ENCODE peak calls at places on chromosomes 13 and 19, in four cellular contexts. F, H, K and A are unnamed samples.

GRCh38 chr19:37304190-37304883 is 66.6 kb upstream of the ZNF527 start:
- DNase-seq in K (peak; percentile 87), H (no peak), F (no peak), A (no peak)

GRCh38 chr19:7705387-7706187 is 3.7 kb upstream of the FCER2 start:
- DNase-seq in H (peak; percentile 40), F (peak; percentile 69), K (no peak), A (no peak)

GRCh38 chr19:33472696-33473624 is 48.6 kb downstream of the PEPD start:
- DNase-seq in F (no peak), K (peak; percentile 68), H (no peak), A (peak; percentile 88)

GRCh38 chr19:29774126-29774525 is 37.7 kb upstream of the CCNE1 start:
- DNase-seq in F (no peak), H (no peak), K (no peak), A (no peak)

GRCh38 chr13:94550030-94550738 is 45.8 kb downstream of the TGDS start:
- DNase-seq in K (no peak), H (no peak), F (no peak), A (peak; percentile 34)

GRCh38 chr13:40975441-40975840 is 43.7 kb downstream of the ELF1 start:
- DNase-seq in K (no peak), F (no peak), H (no peak), A (no peak)

GRCh38 chr13:111034811-111035210 is 80.3 kb upstream of the ARHGEF7 start:
- DNase-seq in F (no peak), K (no peak), H (no peak), A (peak; percentile 56)

GRCh38 chr13:77337159-77337558 is 10.3 kb upstream of the MYCBP2 start:
- DNase-seq in F (no peak), K (no peak), H (no peak), A (no peak)

DNA sequence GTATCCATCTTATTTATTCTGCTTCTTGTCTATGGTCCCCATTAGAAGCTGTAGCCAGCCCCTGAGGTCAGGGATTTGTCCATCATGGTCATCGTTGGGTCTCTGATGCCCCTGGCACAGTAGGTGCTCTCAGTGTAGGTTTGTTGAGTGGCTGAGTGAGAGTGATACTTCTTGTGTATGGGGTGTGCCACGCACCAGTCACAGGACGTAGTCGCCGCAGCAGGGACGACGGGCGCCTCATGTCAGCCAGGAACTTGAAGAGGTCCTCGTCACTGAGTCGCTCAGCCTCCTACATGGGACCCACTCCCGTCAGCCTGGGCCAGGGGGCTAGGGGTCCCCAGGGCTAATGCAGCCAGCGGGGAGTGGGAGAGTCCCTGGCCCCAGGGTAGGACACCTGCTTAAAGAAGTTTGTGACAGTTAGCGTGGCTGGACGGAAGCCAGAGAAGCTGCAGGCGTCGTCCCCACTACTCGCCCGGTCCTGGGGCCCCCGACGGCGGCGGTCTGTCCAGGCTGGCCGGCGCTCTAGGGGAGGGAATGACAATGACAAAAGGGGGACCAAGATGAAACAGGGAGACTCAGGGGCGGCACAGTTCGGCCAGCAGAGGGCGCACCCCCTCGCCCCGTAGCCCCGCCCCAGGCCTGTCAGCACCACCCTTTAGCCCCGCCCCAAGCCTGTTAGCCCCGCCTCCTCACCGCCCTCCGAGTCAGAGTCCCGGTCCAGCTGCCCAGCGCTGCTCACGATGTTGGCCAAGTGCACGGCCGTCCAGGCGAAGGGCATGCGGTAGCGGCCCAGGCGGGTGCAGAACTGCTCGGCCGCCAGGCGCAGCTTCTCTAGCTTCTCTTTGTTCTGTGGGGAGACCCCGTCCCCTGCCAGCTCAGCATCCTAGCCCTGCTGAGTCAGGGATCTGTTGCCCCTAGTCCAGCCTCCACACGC is 3.7 kb downstream of the ANGPTL8 start:
- DNase-seq in H (peak; percentile 96), K (peak; percentile 98), F (peak; percentile 94), A (peak; percentile 71)
- H3K4me3 ChIP-seq in H (no peak overlapping the region), K (no peak overlapping the region), F (no peak overlapping the region), A (no peak overlapping the region)

GRCh38 chr19:12886943-12887747 is at the start of gene KLF1:
- DNase-seq in K (no peak), H (no peak), F (no peak), A (no peak)
- H3K4me3 ChIP-seq in K (no peak within 1 kb of the TSS), H (peak within 1 kb of the TSS; percentile 50), F (no peak within 1 kb of the TSS), A (no peak within 1 kb of the TSS)

GRCh38 chr19:41219924-41220567 is 1.0 kb downstream of the AXL start:
- DNase-seq in H (no peak), K (peak; percentile 91), F (no peak), A (peak; percentile 70)

GRCh38 chr19:41217741-41218140 is 1.3 kb upstream of the AXL start:
- DNase-seq in F (no peak), H (no peak), K (no peak), A (no peak)

GRCh38 chr19:41221514-41222205 is 2.6 kb downstream of the AXL start:
- DNase-seq in F (no peak), K (no peak), H (no peak), A (no peak)

GRCh38 chr19:41218249-41218614 is 791 bp upstream of the AXL start:
- DNase-seq in F (no peak), K (no peak), H (no peak), A (no peak)

DNA sequence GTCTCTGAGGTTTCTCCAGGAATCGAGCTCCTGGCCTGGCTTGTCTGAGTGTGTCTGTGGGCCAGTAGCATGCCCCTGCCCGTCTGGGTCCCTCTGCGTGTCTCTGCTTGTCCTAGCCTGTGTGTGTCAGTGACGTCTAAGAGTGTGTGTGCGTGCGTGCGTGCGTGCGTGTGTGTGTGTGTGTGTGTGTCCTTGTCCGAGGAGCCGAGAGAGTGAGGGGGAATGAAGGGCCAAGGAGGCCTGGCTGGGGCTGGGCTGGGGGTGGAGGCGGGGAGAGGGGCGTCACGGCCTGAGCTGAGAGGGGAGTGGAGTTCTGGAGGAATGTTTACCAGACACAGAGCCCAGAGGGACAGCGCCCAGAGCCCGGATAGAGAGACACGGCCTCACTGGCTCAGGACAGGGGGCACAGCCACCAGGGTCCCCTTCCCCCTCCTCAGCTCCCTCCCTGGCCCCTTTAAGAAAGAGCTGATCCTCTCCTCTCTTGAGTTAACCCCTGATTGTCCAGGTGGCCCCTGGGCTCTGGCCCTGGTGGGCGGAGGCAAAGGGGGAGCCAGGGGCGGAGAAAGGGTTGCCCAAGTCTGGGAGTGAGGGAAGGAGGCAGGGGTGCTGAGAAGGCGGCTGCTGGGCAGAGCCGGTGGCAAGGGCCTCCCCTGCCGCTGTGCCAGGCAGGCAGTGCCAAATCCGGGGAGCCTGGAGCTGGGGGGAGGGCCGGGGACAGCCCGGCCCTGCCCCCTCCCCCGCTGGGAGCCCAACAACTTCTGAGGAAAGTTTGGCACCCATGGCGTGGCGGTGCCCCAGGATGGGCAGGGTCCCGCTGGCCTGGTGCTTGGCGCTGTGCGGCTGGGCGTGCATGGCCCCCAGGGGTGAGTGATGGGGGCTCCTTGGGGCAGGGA is at the start of gene AXL:
- DNase-seq in K (peak; percentile 90), F (peak; percentile 69), H (peak; percentile 59), A (peak; percentile 88)
- H3K4me3 ChIP-seq in K (peak within 1 kb of the TSS; percentile 91), F (peak within 1 kb of the TSS; percentile 9), H (peak within 1 kb of the TSS; percentile 37), A (peak within 1 kb of the TSS; percentile 94)

GRCh38 chr19:4369888-4370260 is 26.5 kb downstream of the MPND start:
- DNase-seq in F (peak; percentile 70), K (no peak), H (peak; percentile 68), A (peak; percentile 45)
- H3K4me3 ChIP-seq in F (no peak overlapping the region), K (no peak overlapping the region), H (peak overlapping the region; percentile 30), A (no peak overlapping the region)

GRCh38 chr13:20869540-20869939 is 33.0 kb downstream of the XPO4 start:
- DNase-seq in H (no peak), F (no peak), K (no peak), A (no peak)
- H3K4me3 ChIP-seq in H (no peak overlapping the region), F (no peak overlapping the region), K (no peak overlapping the region), A (no peak overlapping the region)

GRCh38 chr19:49147923-49148682 is 7.1 kb downstream of the HRC start:
- DNase-seq in H (no peak), K (no peak), F (no peak), A (no peak)
- H3K4me3 ChIP-seq in H (peak overlapping the region; percentile 58), K (no peak overlapping the region), F (peak overlapping the region; percentile 38), A (no peak overlapping the region)

DNA sequence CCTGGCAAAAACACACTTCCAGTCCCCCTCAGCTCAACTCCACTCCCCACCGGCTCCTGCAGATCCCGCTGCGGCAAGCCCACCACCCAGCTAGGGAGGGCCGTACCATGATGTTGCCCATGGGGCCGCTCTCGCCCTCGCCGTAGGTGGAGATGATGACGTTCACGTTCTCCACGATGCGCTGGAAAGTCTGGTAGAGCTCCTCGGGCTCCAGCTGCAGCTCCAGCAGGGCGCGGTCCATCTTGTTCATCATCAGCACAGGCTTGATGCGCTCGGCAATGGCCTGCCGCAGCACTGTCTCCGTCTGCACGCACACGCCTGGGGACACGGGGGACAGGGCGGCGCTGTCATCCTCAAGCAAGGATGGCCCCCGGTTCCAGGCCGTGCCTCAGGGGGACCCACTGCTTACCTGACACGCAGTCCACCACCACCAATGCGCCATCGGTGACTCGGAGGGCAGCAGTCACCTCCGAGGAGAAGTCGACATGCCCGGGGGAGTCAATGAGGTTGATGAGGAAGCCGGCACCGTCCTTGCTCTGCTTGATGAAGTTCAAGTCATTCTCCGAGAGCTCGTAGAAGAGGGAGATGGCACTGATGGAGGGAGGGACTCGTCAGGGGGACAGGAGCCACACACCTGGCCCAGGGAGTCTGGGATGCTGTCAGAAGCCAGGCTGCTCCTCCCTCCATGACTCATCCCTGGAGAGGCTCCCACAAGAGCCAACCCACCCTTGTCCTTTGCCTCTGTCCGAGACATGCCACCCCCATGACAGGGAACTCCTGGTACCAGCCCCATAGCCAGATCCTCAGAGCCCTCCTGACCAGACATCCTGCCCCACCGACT is 2.3 kb downstream of the EEF2 start:
- DNase-seq in F (no peak), H (no peak), K (no peak), A (peak; percentile 58)
- H3K4me3 ChIP-seq in F (no peak overlapping the region), H (no peak overlapping the region), K (no peak overlapping the region), A (peak overlapping the region; percentile 100)

GRCh38 chr19:50175924-50176323 is 12.8 kb upstream of the IZUMO2 start:
- DNase-seq in K (no peak), H (no peak), F (no peak), A (no peak)
- H3K4me3 ChIP-seq in K (no peak overlapping the region), H (no peak overlapping the region), F (no peak overlapping the region), A (no peak overlapping the region)

GRCh38 chr13:112068531-112069062 is 1.6 kb downstream of the SOX1 start:
- DNase-seq in K (no peak), F (no peak), H (no peak), A (no peak)

GRCh38 chr13:112067871-112068305 is 939 bp downstream of the SOX1 start:
- DNase-seq in F (peak; percentile 19), K (peak; percentile 72), H (no peak), A (no peak)

GRCh38 chr13:112067121-112067741 is at the start of gene SOX1:
- DNase-seq in H (no peak), K (no peak), F (peak; percentile 11), A (no peak)

GRCh38 chr13:112069727-112070300 is 2.9 kb downstream of the SOX1 start:
- DNase-seq in F (no peak), H (no peak), K (no peak), A (no peak)

DNA sequence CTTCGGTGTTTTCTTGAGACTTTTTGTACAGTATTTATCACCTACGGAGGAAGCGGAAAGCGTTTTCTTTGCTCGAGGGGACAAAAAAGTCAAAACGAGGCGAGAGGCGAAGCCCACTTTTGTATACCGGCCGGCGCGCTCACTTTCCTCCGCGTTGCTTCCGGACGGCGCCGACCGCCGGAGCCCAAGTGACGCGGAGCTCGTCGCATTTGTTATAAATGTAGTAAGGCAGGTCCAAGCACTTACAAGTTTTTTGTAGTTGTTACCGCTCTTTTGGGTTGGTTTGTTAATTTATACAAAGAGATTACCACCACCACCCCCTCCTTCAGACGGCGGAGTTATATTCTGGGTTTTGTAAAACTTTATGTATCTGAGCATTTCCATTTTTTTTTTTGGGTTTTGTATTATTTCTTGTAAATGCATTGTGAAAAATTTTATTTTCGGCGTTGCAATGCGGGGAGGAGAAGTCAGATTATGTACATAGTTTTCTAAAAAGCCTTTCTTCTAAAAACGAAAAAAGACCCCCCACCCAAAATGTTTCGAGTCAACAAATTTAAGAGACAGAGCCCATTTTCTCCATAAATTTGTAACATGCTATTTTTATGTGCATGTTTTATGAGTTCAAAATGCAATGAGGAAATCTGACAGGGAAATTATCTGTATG is 2.2 kb downstream of the SOX1 start:
- DNase-seq in H (no peak), F (no peak), K (no peak), A (no peak)
- H3K4me3 ChIP-seq in H (no peak overlapping the region), F (no peak overlapping the region), K (no peak overlapping the region), A (no peak overlapping the region)